ENCODE peak calls at places on chromosomes 4 and X, in seven cellular contexts. S is dermis blood vessel endothelial cell; X is COR-L47; V is stimulated activated CD8-positive, alpha-beta memory T cell treated with anti-CD3 and anti-CD28 coated beads, Interleukin-15, amount 100 ng/mL, for 4 hours; L is sciatic nerve; B is left cardiac atrium; G is DMS 273 treated with DMSO at 0.1 percent for 48 hours. Q is an unnamed sample.

GRCh38 chr4:52852696-52853095 is 9.4 kb upstream of the RASL11B start:
- DNase-seq in S (no peak), X (no peak), V (no peak), L (no peak), B (no peak), G (no peak), Q (no peak)

GRCh38 chrX:68931345-68931744 is 102.5 kb downstream of the EFNB1 start:
- DNase-seq in S (peak), X (no peak), V (no peak), L (no peak), B (no peak), G (no peak), Q (no peak)

GRCh38 chr4:40555176-40555900 is 74.3 kb downstream of the RBM47 start:
- DNase-seq in S (no peak), X (no peak), V (no peak), L (no peak), B (no peak), G (no peak), Q (no peak)

GRCh38 chr4:3523628-3524221 is 8.5 kb downstream of the LRPAP1 start:
- DNase-seq in S (no peak), X (no peak), V (no peak), L (peak), B (no peak), G (no peak), Q (peak)

GRCh38 chrX:123696334-123696733 is 36.5 kb downstream of the THOC2 start:
- DNase-seq in S (no peak), X (no peak), V (no peak), L (no peak), B (no peak), G (no peak), Q (no peak)

GRCh38 chr4:112213850-112214249 is 17.7 kb upstream of the AP1AR start:
- DNase-seq in S (peak), X (no peak), V (no peak), L (no peak), B (no peak), G (no peak), Q (no peak)

GRCh38 chr4:114093221-114093715 is 113.8 kb upstream of the ARSJ start:
- DNase-seq in S (no peak), X (no peak), V (no peak), L (no peak), B (no peak), G (no peak), Q (no peak)

GRCh38 chr4:184283659-184284335 is 66.1 kb upstream of the ENPP6 start:
- DNase-seq in S (peak), X (no peak), V (no peak), L (peak), B (no peak), G (no peak), Q (no peak)

GRCh38 chr4:102572452-102572851 is 71.3 kb downstream of the NFKB1 start:
- DNase-seq in S (no peak), X (no peak), V (no peak), L (no peak), B (no peak), G (no peak), Q (no peak)

GRCh38 chrX:21715825-21716224 is 42.1 kb downstream of the SMPX start:
- DNase-seq in S (no peak), X (no peak), V (no peak), L (no peak), B (no peak), G (no peak), Q (no peak)

GRCh38 chrX:154517101-154517781 is 1.2 kb upstream of the FAM3A start:
- DNase-seq in S (no peak), X (no peak), V (no peak), L (no peak), B (no peak), G (no peak), Q (no peak)

GRCh38 chr4:111209706-111210105 is 586.8 kb upstream of the PITX2 start:
- DNase-seq in S (no peak), X (no peak), V (no peak), L (no peak), B (no peak), G (no peak), Q (no peak)

GRCh38 chrX:38890963-38891362 is 89.7 kb downstream of the MID1IP1 start:
- DNase-seq in S (no peak), X (no peak), V (no peak), L (no peak), B (no peak), G (no peak), Q (no peak)

GRCh38 chr4:116520886-116521285 is 564.5 kb downstream of the TRAM1L1 start:
- DNase-seq in S (no peak), X (no peak), V (no peak), L (no peak), B (no peak), G (no peak), Q (no peak)